ENCODE peak calls at places on chromosome 14, in six cellular contexts. S is NCI-H1436 treated with DMSO at 0.1 percent for 48 hours, H is WTC11, O is GM20000, V is non-pigmented ciliary epithelial cell, Y is GM12891. L is an unnamed sample.

GRCh38 chr14:87097021-87097420 is 896.0 kb downstream of the GALC start:
- DNase-seq in S (no peak), H (no peak), O (no peak), V (no peak), Y (no peak), L (no peak)

GRCh38 chr14:73393375-73393774 is 65.0 kb downstream of the NUMB start:
- DNase-seq in S (no peak), H (no peak), O (no peak), V (no peak), Y (no peak), L (no peak)

GRCh38 chr14:74945261-74945851 is 10.0 kb downstream of the PGF start:
- DNase-seq in S (no peak), H (peak; percentile 86), O (no peak), V (no peak), Y (no peak), L (no peak)

GRCh38 chr14:65776193-65776592 is 363.7 kb downstream of the FUT8 start:
- DNase-seq in S (no peak), H (no peak), O (no peak), V (no peak), Y (no peak), L (no peak)

GRCh38 chr14:87863047-87863446 is 129.9 kb downstream of the GALC start:
- DNase-seq in S (no peak), H (no peak), O (no peak), V (no peak), Y (no peak), L (no peak)

GRCh38 chr14:77241955-77242354 is 29.1 kb downstream of the NGB start:
- DNase-seq in S (no peak), H (no peak), O (no peak), V (no peak), Y (no peak), L (no peak)

GRCh38 chr14:100673085-100673806 is 53.4 kb upstream of the DLK1 start:
- DNase-seq in S (peak; percentile 80), H (peak; percentile 62), O (no peak), V (no peak), Y (no peak), L (no peak)

GRCh38 chr14:30864934-30865333 is 9.4 kb upstream of the COCH start:
- DNase-seq in S (no peak), H (no peak), O (no peak), V (no peak), Y (no peak), L (no peak)

GRCh38 chr14:54737132-54737711 is 165.4 kb downstream of the GCH1 start:
- DNase-seq in S (no peak), H (no peak), O (no peak), V (no peak), Y (no peak), L (no peak)

GRCh38 chr14:54440454-54440853 is 720 bp downstream of the CNIH1 start:
- DNase-seq in S (no peak), H (no peak), O (no peak), V (no peak), Y (no peak), L (no peak)

GRCh38 chr14:96582995-96583394 is 80.8 kb downstream of the PAPOLA start:
- DNase-seq in S (no peak), H (no peak), O (no peak), V (no peak), Y (no peak), L (no peak)